ENCODE peak calls at places on chromosomes 13 and 19, in seven cellular contexts. One of them, this sample, is unnamed.

GRCh38 chr13:71124230-71124629 is 742.8 kb downstream of the DACH1 start:
- DNase-seq in H9: no peak
- DNase-seq in IMR-90: no peak
- DNase-seq in H1: no peak
- DNase-seq in mesendoderm: no peak
- DNase-seq in neuronal stem cell: no peak
- DNase-seq in trophoblast cell: no peak
- DNase-seq in this sample: no peak

GRCh38 chr19:18093439-18094161 is 4.0 kb upstream of the MAST3 start:
- DNase-seq in H9: peak
- DNase-seq in IMR-90: peak
- DNase-seq in H1: no peak
- DNase-seq in mesendoderm: peak
- DNase-seq in neuronal stem cell: no peak
- DNase-seq in trophoblast cell: no peak
- DNase-seq in this sample: no peak

GRCh38 chr13:97781891-97782305 is 171.6 kb upstream of the IPO5 start:
- DNase-seq in H9: no peak
- DNase-seq in IMR-90: no peak
- DNase-seq in H1: no peak
- DNase-seq in mesendoderm: no peak
- DNase-seq in neuronal stem cell: no peak
- DNase-seq in trophoblast cell: no peak
- DNase-seq in this sample: no peak

GRCh38 chr19:47032171-47032811 is 12.7 kb downstream of the NPAS1 start:
- DNase-seq in H9: peak
- DNase-seq in IMR-90: no peak
- DNase-seq in H1: no peak
- DNase-seq in mesendoderm: peak
- DNase-seq in neuronal stem cell: no peak
- DNase-seq in trophoblast cell: peak
- DNase-seq in this sample: no peak

GRCh38 chr19:33048806-33049676 is 15.6 kb downstream of the RHPN2 start:
- DNase-seq in H9: no peak
- DNase-seq in IMR-90: peak
- DNase-seq in H1: no peak
- DNase-seq in mesendoderm: no peak
- DNase-seq in neuronal stem cell: no peak
- DNase-seq in trophoblast cell: peak
- DNase-seq in this sample: no peak

GRCh38 chr13:75794663-75795062 is 158.5 kb downstream of the LMO7 start:
- DNase-seq in H9: no peak
- DNase-seq in IMR-90: no peak
- DNase-seq in H1: no peak
- DNase-seq in mesendoderm: no peak
- DNase-seq in neuronal stem cell: no peak
- DNase-seq in trophoblast cell: no peak
- DNase-seq in this sample: no peak

GRCh38 chr13:41648314-41648935 is 191.1 kb downstream of the RGCC start:
- DNase-seq in H9: no peak
- DNase-seq in IMR-90: peak
- DNase-seq in H1: no peak
- DNase-seq in mesendoderm: peak
- DNase-seq in neuronal stem cell: no peak
- DNase-seq in trophoblast cell: no peak
- DNase-seq in this sample: peak

GRCh38 chr19:15137777-15138176 is 30.6 kb downstream of the SYDE1 start:
- DNase-seq in H9: no peak
- DNase-seq in IMR-90: peak
- DNase-seq in H1: no peak
- DNase-seq in mesendoderm: no peak
- DNase-seq in neuronal stem cell: no peak
- DNase-seq in trophoblast cell: no peak
- DNase-seq in this sample: peak

GRCh38 chr13:23516706-23517105 is 53.5 kb upstream of the TNFRSF19 start:
- DNase-seq in H9: no peak
- DNase-seq in IMR-90: peak
- DNase-seq in H1: no peak
- DNase-seq in mesendoderm: no peak
- DNase-seq in neuronal stem cell: no peak
- DNase-seq in trophoblast cell: no peak
- DNase-seq in this sample: no peak

GRCh38 chr19:45767881-45768643 is 990 bp downstream of the SIX5 start:
- DNase-seq in H9: peak
- DNase-seq in IMR-90: peak
- DNase-seq in H1: no peak
- DNase-seq in mesendoderm: peak
- DNase-seq in neuronal stem cell: peak
- DNase-seq in trophoblast cell: peak
- DNase-seq in this sample: peak

GRCh38 chr13:34216251-34216650 is 398.3 kb downstream of the RFC3 start:
- DNase-seq in H9: no peak
- DNase-seq in IMR-90: no peak
- DNase-seq in H1: no peak
- DNase-seq in mesendoderm: no peak
- DNase-seq in neuronal stem cell: no peak
- DNase-seq in trophoblast cell: no peak
- DNase-seq in this sample: no peak

GRCh38 chr13:74246398-74246975 is 112.3 kb upstream of the KLF12 start:
- DNase-seq in H9: no peak
- DNase-seq in IMR-90: peak
- DNase-seq in H1: no peak
- DNase-seq in mesendoderm: no peak
- DNase-seq in neuronal stem cell: no peak
- DNase-seq in trophoblast cell: no peak
- DNase-seq in this sample: no peak

GRCh38 chr19:6761053-6761676 is 6.1 kb downstream of the SH2D3A start:
- DNase-seq in H9: peak
- DNase-seq in IMR-90: no peak
- DNase-seq in H1: no peak
- DNase-seq in mesendoderm: peak
- DNase-seq in neuronal stem cell: no peak
- DNase-seq in trophoblast cell: no peak
- DNase-seq in this sample: no peak

GRCh38 chr19:45809643-45810159 is 5.4 kb downstream of the RSPH6A start:
- DNase-seq in H9: peak
- DNase-seq in IMR-90: peak
- DNase-seq in H1: no peak
- DNase-seq in mesendoderm: peak
- DNase-seq in neuronal stem cell: no peak
- DNase-seq in trophoblast cell: no peak
- DNase-seq in this sample: peak

GRCh38 chr13:68523838-68524424 is 1293.8 kb upstream of the PCDH9 start:
- DNase-seq in H9: no peak
- DNase-seq in IMR-90: no peak
- DNase-seq in H1: no peak
- DNase-seq in mesendoderm: no peak
- DNase-seq in neuronal stem cell: no peak
- DNase-seq in trophoblast cell: no peak
- DNase-seq in this sample: no peak

GRCh38 chr19:607301-608154 is 17.8 kb downstream of the HCN2 start:
- DNase-seq in H9: no peak
- DNase-seq in IMR-90: no peak
- DNase-seq in H1: no peak
- DNase-seq in mesendoderm: no peak
- DNase-seq in neuronal stem cell: no peak
- DNase-seq in trophoblast cell: no peak
- DNase-seq in this sample: no peak

GRCh38 chr19:35828694-35829301 is 16.2 kb upstream of the PRODH2 start:
- DNase-seq in H9: peak
- DNase-seq in IMR-90: peak
- DNase-seq in H1: no peak
- DNase-seq in mesendoderm: peak
- DNase-seq in neuronal stem cell: peak
- DNase-seq in trophoblast cell: peak
- DNase-seq in this sample: peak

GRCh38 chr19:21202865-21203494 is 61.1 kb downstream of the ZNF431 start:
- DNase-seq in H9: peak
- DNase-seq in IMR-90: peak
- DNase-seq in H1: peak
- DNase-seq in mesendoderm: peak
- DNase-seq in neuronal stem cell: peak
- DNase-seq in trophoblast cell: no peak
- DNase-seq in this sample: peak

GRCh38 chr13:47298506-47298905 is 401.7 kb upstream of the HTR2A start:
- DNase-seq in H9: no peak
- DNase-seq in IMR-90: peak
- DNase-seq in H1: no peak
- DNase-seq in mesendoderm: no peak
- DNase-seq in neuronal stem cell: no peak
- DNase-seq in trophoblast cell: no peak
- DNase-seq in this sample: peak

GRCh38 chr19:17049711-17050280 is 23.2 kb upstream of the CPAMD8 start:
- DNase-seq in H9: no peak
- DNase-seq in IMR-90: peak
- DNase-seq in H1: no peak
- DNase-seq in mesendoderm: no peak
- DNase-seq in neuronal stem cell: no peak
- DNase-seq in trophoblast cell: no peak
- DNase-seq in this sample: peak

GRCh38 chr19:49889687-49890348 is 6.9 kb downstream of the IL4I1 start:
- DNase-seq in H9: peak
- DNase-seq in IMR-90: peak
- DNase-seq in H1: peak
- DNase-seq in mesendoderm: peak
- DNase-seq in neuronal stem cell: peak
- DNase-seq in trophoblast cell: peak
- DNase-seq in this sample: peak

GRCh38 chr13:45278096-45278645 is 62.8 kb downstream of the TPT1 start:
- DNase-seq in H9: no peak
- DNase-seq in IMR-90: no peak
- DNase-seq in H1: no peak
- DNase-seq in mesendoderm: no peak
- DNase-seq in neuronal stem cell: no peak
- DNase-seq in trophoblast cell: no peak
- DNase-seq in this sample: no peak

GRCh38 chr19:48793271-48793670 is 17.6 kb downstream of the BCAT2 start:
- DNase-seq in H9: no peak
- DNase-seq in IMR-90: no peak
- DNase-seq in H1: no peak
- DNase-seq in mesendoderm: no peak
- DNase-seq in neuronal stem cell: no peak
- DNase-seq in trophoblast cell: no peak
- DNase-seq in this sample: no peak

GRCh38 chr13:72204291-72204690 is 337.3 kb upstream of the DACH1 start:
- DNase-seq in H9: no peak
- DNase-seq in IMR-90: no peak
- DNase-seq in H1: no peak
- DNase-seq in mesendoderm: no peak
- DNase-seq in neuronal stem cell: no peak
- DNase-seq in trophoblast cell: peak
- DNase-seq in this sample: no peak

GRCh38 chr19:12733369-12733896 is 1.1 kb downstream of the TRIR start:
- DNase-seq in H9: no peak
- DNase-seq in IMR-90: peak
- DNase-seq in H1: no peak
- DNase-seq in mesendoderm: peak
- DNase-seq in neuronal stem cell: peak
- DNase-seq in trophoblast cell: peak
- DNase-seq in this sample: peak

GRCh38 chr13:40438022-40438692 is 228.3 kb downstream of the FOXO1 start:
- DNase-seq in H9: no peak
- DNase-seq in IMR-90: no peak
- DNase-seq in H1: no peak
- DNase-seq in mesendoderm: no peak
- DNase-seq in neuronal stem cell: no peak
- DNase-seq in trophoblast cell: no peak
- DNase-seq in this sample: peak
- H2BK5ac ChIP-seq in H9: no peak
- H2BK5ac ChIP-seq in IMR-90: no peak
- H2BK5ac ChIP-seq in H1: no peak
- H2BK5ac ChIP-seq in mesendoderm: no peak
- H2BK5ac ChIP-seq in neuronal stem cell: no peak
- H2BK5ac ChIP-seq in trophoblast cell: peak
- H2BK5ac ChIP-seq in this sample: no peak

DNA sequence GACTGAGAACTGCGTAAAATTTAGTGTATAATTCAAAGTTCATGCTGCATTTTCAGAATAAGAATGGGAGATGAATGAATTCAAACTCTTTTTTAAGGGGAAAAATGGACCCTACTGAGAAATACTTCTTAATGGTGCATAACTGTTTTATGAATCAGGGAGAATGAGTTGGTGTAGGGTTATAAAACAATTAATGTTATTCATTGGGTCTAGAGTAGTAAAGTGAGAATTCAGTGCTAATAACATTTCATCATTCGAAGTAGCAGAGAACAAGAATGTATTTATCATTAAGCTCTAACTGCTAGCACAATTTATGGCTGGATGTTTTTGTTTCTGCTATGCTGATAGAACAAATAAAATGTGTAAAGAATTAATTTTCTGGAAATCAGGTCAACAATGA is 310.2 kb downstream of the SLITRK5 start:
- DNase-seq in H9: no peak
- DNase-seq in IMR-90: no peak
- DNase-seq in H1: no peak
- DNase-seq in mesendoderm: no peak
- DNase-seq in neuronal stem cell: no peak
- DNase-seq in trophoblast cell: no peak
- DNase-seq in this sample: no peak
- H3K18ac ChIP-seq in H9: no peak
- H3K18ac ChIP-seq in IMR-90: no peak
- H3K18ac ChIP-seq in H1: no peak
- H3K18ac ChIP-seq in mesendoderm: no peak
- H3K18ac ChIP-seq in neuronal stem cell: no peak
- H3K18ac ChIP-seq in trophoblast cell: no peak
- H3K18ac ChIP-seq in this sample: no peak

GRCh38 chr19:4695224-4695731 is 25.1 kb upstream of the MYDGF start:
- DNase-seq in H9: no peak
- DNase-seq in IMR-90: no peak
- DNase-seq in H1: no peak
- DNase-seq in mesendoderm: no peak
- DNase-seq in neuronal stem cell: no peak
- DNase-seq in trophoblast cell: no peak
- DNase-seq in this sample: no peak
- H3K23ac ChIP-seq in H9: no peak
- H3K23ac ChIP-seq in IMR-90: no peak
- H3K23ac ChIP-seq in H1: no peak
- H3K23ac ChIP-seq in mesendoderm: no peak
- H3K23ac ChIP-seq in neuronal stem cell: peak
- H3K23ac ChIP-seq in trophoblast cell: no peak
- H3K23ac ChIP-seq in this sample: no peak

GRCh38 chr19:11338569-11339253 is 746 bp downstream of the RAB3D start:
- DNase-seq in H9: no peak
- DNase-seq in IMR-90: no peak
- DNase-seq in H1: no peak
- DNase-seq in mesendoderm: no peak
- DNase-seq in neuronal stem cell: no peak
- DNase-seq in trophoblast cell: no peak
- DNase-seq in this sample: no peak

GRCh38 chr19:11339254-11340098 is at the start of gene RAB3D:
- DNase-seq in H9: peak
- DNase-seq in IMR-90: peak
- DNase-seq in H1: peak
- DNase-seq in mesendoderm: peak
- DNase-seq in neuronal stem cell: peak
- DNase-seq in trophoblast cell: peak
- DNase-seq in this sample: peak

GRCh38 chr19:11337080-11337479 is 2.4 kb downstream of the RAB3D start:
- DNase-seq in H9: no peak
- DNase-seq in IMR-90: no peak
- DNase-seq in H1: no peak
- DNase-seq in mesendoderm: no peak
- DNase-seq in neuronal stem cell: no peak
- DNase-seq in trophoblast cell: no peak
- DNase-seq in this sample: no peak

GRCh38 chr19:11335449-11336146 is 3.9 kb downstream of the RAB3D start:
- DNase-seq in H9: no peak
- DNase-seq in IMR-90: no peak
- DNase-seq in H1: no peak
- DNase-seq in mesendoderm: peak
- DNase-seq in neuronal stem cell: no peak
- DNase-seq in trophoblast cell: no peak
- DNase-seq in this sample: no peak

GRCh38 chr19:11338164-11338563 is 1.3 kb downstream of the RAB3D start:
- DNase-seq in H9: no peak
- DNase-seq in IMR-90: no peak
- DNase-seq in H1: no peak
- DNase-seq in mesendoderm: no peak
- DNase-seq in neuronal stem cell: no peak
- DNase-seq in trophoblast cell: no peak
- DNase-seq in this sample: no peak
- H2BK5ac ChIP-seq in H9: no peak
- H2BK5ac ChIP-seq in IMR-90: no peak
- H2BK5ac ChIP-seq in H1: no peak
- H2BK5ac ChIP-seq in mesendoderm: no peak
- H2BK5ac ChIP-seq in neuronal stem cell: no peak
- H2BK5ac ChIP-seq in trophoblast cell: no peak
- H2BK5ac ChIP-seq in this sample: no peak